ENCODE peak calls at places on chromosome 15, in ten cellular contexts. One of them, this sample, is unnamed.

GRCh38 chr15:66114863-66115425 is 138.6 kb downstream of the MEGF11 start:
- DNase-seq in NCI-H2081: no peak
- DNase-seq in A172: no peak
- DNase-seq in midbrain: no peak
- DNase-seq in caudate nucleus: no peak
- DNase-seq in amniotic epithelial cell: no peak
- DNase-seq in NCI-H526: no peak
- DNase-seq in stimulated activated naive B cell treated with anti-CD40 and anti-IgM and Interleukin-4, amounts not matched to agents 10 μg/mL and 1 μg/mL and 100 μg/mL, for 72 hours: no peak
- DNase-seq in thoracic aorta: no peak
- DNase-seq in AG04450: no peak
- DNase-seq in this sample: no peak

GRCh38 chr15:34241376-34242350 is 16.8 kb downstream of the EMC4 start:
- DNase-seq in NCI-H2081: no peak
- DNase-seq in A172: peak; percentile 46
- DNase-seq in midbrain: peak; percentile 2
- DNase-seq in caudate nucleus: no peak
- DNase-seq in amniotic epithelial cell: peak; percentile 53
- DNase-seq in NCI-H526: no peak
- DNase-seq in stimulated activated naive B cell treated with anti-CD40 and anti-IgM and Interleukin-4, amounts not matched to agents 10 μg/mL and 1 μg/mL and 100 μg/mL, for 72 hours: peak; percentile 5
- DNase-seq in thoracic aorta: no peak
- DNase-seq in AG04450: no peak
- DNase-seq in this sample: peak; percentile 8

GRCh38 chr15:83999396-84000120 is 236.0 kb upstream of the GOLGA6L4 start:
- DNase-seq in NCI-H2081: no peak
- DNase-seq in A172: peak; percentile 54
- DNase-seq in midbrain: no peak
- DNase-seq in caudate nucleus: no peak
- DNase-seq in amniotic epithelial cell: peak; percentile 73
- DNase-seq in NCI-H526: no peak
- DNase-seq in stimulated activated naive B cell treated with anti-CD40 and anti-IgM and Interleukin-4, amounts not matched to agents 10 μg/mL and 1 μg/mL and 100 μg/mL, for 72 hours: no peak
- DNase-seq in thoracic aorta: no peak
- DNase-seq in AG04450: no peak
- DNase-seq in this sample: no peak

GRCh38 chr15:99006146-99006545 is 1.4 kb downstream of the PGPEP1L start:
- DNase-seq in NCI-H2081: no peak
- DNase-seq in A172: no peak
- DNase-seq in midbrain: no peak
- DNase-seq in caudate nucleus: no peak
- DNase-seq in amniotic epithelial cell: no peak
- DNase-seq in NCI-H526: no peak
- DNase-seq in stimulated activated naive B cell treated with anti-CD40 and anti-IgM and Interleukin-4, amounts not matched to agents 10 μg/mL and 1 μg/mL and 100 μg/mL, for 72 hours: no peak
- DNase-seq in thoracic aorta: no peak
- DNase-seq in AG04450: no peak
- DNase-seq in this sample: no peak

GRCh38 chr15:25773248-25773647 is 89.9 kb downstream of the ATP10A start:
- DNase-seq in NCI-H2081: no peak
- DNase-seq in A172: no peak
- DNase-seq in midbrain: no peak
- DNase-seq in caudate nucleus: no peak
- DNase-seq in amniotic epithelial cell: no peak
- DNase-seq in NCI-H526: no peak
- DNase-seq in stimulated activated naive B cell treated with anti-CD40 and anti-IgM and Interleukin-4, amounts not matched to agents 10 μg/mL and 1 μg/mL and 100 μg/mL, for 72 hours: no peak
- DNase-seq in thoracic aorta: no peak
- DNase-seq in AG04450: no peak
- DNase-seq in this sample: no peak

GRCh38 chr15:92452143-92452542 is 58.5 kb downstream of the ST8SIA2 start:
- DNase-seq in NCI-H2081: no peak
- DNase-seq in A172: no peak
- DNase-seq in midbrain: no peak
- DNase-seq in caudate nucleus: no peak
- DNase-seq in amniotic epithelial cell: no peak
- DNase-seq in NCI-H526: no peak
- DNase-seq in stimulated activated naive B cell treated with anti-CD40 and anti-IgM and Interleukin-4, amounts not matched to agents 10 μg/mL and 1 μg/mL and 100 μg/mL, for 72 hours: no peak
- DNase-seq in thoracic aorta: no peak
- DNase-seq in AG04450: no peak
- DNase-seq in this sample: no peak

GRCh38 chr15:36294359-36294758 is 285.1 kb upstream of the CDIN1 start:
- DNase-seq in NCI-H2081: peak; percentile 19
- DNase-seq in A172: no peak
- DNase-seq in midbrain: no peak
- DNase-seq in caudate nucleus: no peak
- DNase-seq in amniotic epithelial cell: no peak
- DNase-seq in NCI-H526: no peak
- DNase-seq in stimulated activated naive B cell treated with anti-CD40 and anti-IgM and Interleukin-4, amounts not matched to agents 10 μg/mL and 1 μg/mL and 100 μg/mL, for 72 hours: no peak
- DNase-seq in thoracic aorta: no peak
- DNase-seq in AG04450: no peak
- DNase-seq in this sample: no peak

GRCh38 chr15:95169701-95170459 is 938.5 kb downstream of the MCTP2 start:
- DNase-seq in NCI-H2081: no peak
- DNase-seq in A172: no peak
- DNase-seq in midbrain: no peak
- DNase-seq in caudate nucleus: no peak
- DNase-seq in amniotic epithelial cell: peak; percentile 49
- DNase-seq in NCI-H526: no peak
- DNase-seq in stimulated activated naive B cell treated with anti-CD40 and anti-IgM and Interleukin-4, amounts not matched to agents 10 μg/mL and 1 μg/mL and 100 μg/mL, for 72 hours: no peak
- DNase-seq in thoracic aorta: no peak
- DNase-seq in AG04450: no peak
- DNase-seq in this sample: no peak

GRCh38 chr15:55196458-55197361 is at the start of gene RSL24D1:
- DNase-seq in NCI-H2081: peak; percentile 96
- DNase-seq in A172: peak; percentile 96
- DNase-seq in midbrain: peak; percentile 97
- DNase-seq in caudate nucleus: peak; percentile 62
- DNase-seq in amniotic epithelial cell: peak; percentile 99
- DNase-seq in NCI-H526: peak; percentile 98
- DNase-seq in stimulated activated naive B cell treated with anti-CD40 and anti-IgM and Interleukin-4, amounts not matched to agents 10 μg/mL and 1 μg/mL and 100 μg/mL, for 72 hours: peak; percentile 96
- DNase-seq in thoracic aorta: peak; percentile 84
- DNase-seq in AG04450: peak; percentile 97
- DNase-seq in this sample: peak; percentile 94

GRCh38 chr15:60391722-60392340 is 6.0 kb downstream of the ANXA2 start:
- DNase-seq in NCI-H2081: no peak
- DNase-seq in A172: no peak
- DNase-seq in midbrain: no peak
- DNase-seq in caudate nucleus: no peak
- DNase-seq in amniotic epithelial cell: no peak
- DNase-seq in NCI-H526: no peak
- DNase-seq in stimulated activated naive B cell treated with anti-CD40 and anti-IgM and Interleukin-4, amounts not matched to agents 10 μg/mL and 1 μg/mL and 100 μg/mL, for 72 hours: no peak
- DNase-seq in thoracic aorta: no peak
- DNase-seq in AG04450: no peak
- DNase-seq in this sample: no peak

GRCh38 chr15:41805711-41806110 is 22.2 kb upstream of the JMJD7 start:
- DNase-seq in NCI-H2081: no peak
- DNase-seq in A172: no peak
- DNase-seq in midbrain: no peak
- DNase-seq in caudate nucleus: no peak
- DNase-seq in amniotic epithelial cell: no peak
- DNase-seq in NCI-H526: no peak
- DNase-seq in stimulated activated naive B cell treated with anti-CD40 and anti-IgM and Interleukin-4, amounts not matched to agents 10 μg/mL and 1 μg/mL and 100 μg/mL, for 72 hours: no peak
- DNase-seq in thoracic aorta: no peak
- DNase-seq in AG04450: no peak
- DNase-seq in this sample: no peak

GRCh38 chr15:65903296-65904073 is 34.2 kb downstream of the RAB11A start:
- DNase-seq in NCI-H2081: no peak
- DNase-seq in A172: peak; percentile 14
- DNase-seq in midbrain: no peak
- DNase-seq in caudate nucleus: no peak
- DNase-seq in amniotic epithelial cell: peak; percentile 76
- DNase-seq in NCI-H526: no peak
- DNase-seq in stimulated activated naive B cell treated with anti-CD40 and anti-IgM and Interleukin-4, amounts not matched to agents 10 μg/mL and 1 μg/mL and 100 μg/mL, for 72 hours: no peak
- DNase-seq in thoracic aorta: no peak
- DNase-seq in AG04450: no peak
- DNase-seq in this sample: no peak

GRCh38 chr15:93467327-93467726 is 378.3 kb upstream of the RGMA start:
- DNase-seq in NCI-H2081: no peak
- DNase-seq in A172: no peak
- DNase-seq in midbrain: no peak
- DNase-seq in caudate nucleus: no peak
- DNase-seq in amniotic epithelial cell: no peak
- DNase-seq in NCI-H526: no peak
- DNase-seq in stimulated activated naive B cell treated with anti-CD40 and anti-IgM and Interleukin-4, amounts not matched to agents 10 μg/mL and 1 μg/mL and 100 μg/mL, for 72 hours: no peak
- DNase-seq in thoracic aorta: peak; percentile 47
- DNase-seq in AG04450: no peak
- DNase-seq in this sample: no peak

GRCh38 chr15:29141206-29141907 is 128.3 kb downstream of the NSMCE3 start:
- DNase-seq in NCI-H2081: no peak
- DNase-seq in A172: no peak
- DNase-seq in midbrain: no peak
- DNase-seq in caudate nucleus: no peak
- DNase-seq in amniotic epithelial cell: no peak
- DNase-seq in NCI-H526: no peak
- DNase-seq in stimulated activated naive B cell treated with anti-CD40 and anti-IgM and Interleukin-4, amounts not matched to agents 10 μg/mL and 1 μg/mL and 100 μg/mL, for 72 hours: no peak
- DNase-seq in thoracic aorta: no peak
- DNase-seq in AG04450: no peak
- DNase-seq in this sample: no peak

GRCh38 chr15:72227720-72228119 is 3.3 kb downstream of the PKM start:
- DNase-seq in NCI-H2081: no peak
- DNase-seq in A172: no peak
- DNase-seq in midbrain: no peak
- DNase-seq in caudate nucleus: no peak
- DNase-seq in amniotic epithelial cell: no peak
- DNase-seq in NCI-H526: no peak
- DNase-seq in stimulated activated naive B cell treated with anti-CD40 and anti-IgM and Interleukin-4, amounts not matched to agents 10 μg/mL and 1 μg/mL and 100 μg/mL, for 72 hours: no peak
- DNase-seq in thoracic aorta: no peak
- DNase-seq in AG04450: no peak
- DNase-seq in this sample: no peak

GRCh38 chr15:29566914-29567313 is 255.4 kb downstream of the TJP1 start:
- DNase-seq in NCI-H2081: peak; percentile 66
- DNase-seq in A172: no peak
- DNase-seq in midbrain: no peak
- DNase-seq in caudate nucleus: no peak
- DNase-seq in amniotic epithelial cell: no peak
- DNase-seq in NCI-H526: no peak
- DNase-seq in stimulated activated naive B cell treated with anti-CD40 and anti-IgM and Interleukin-4, amounts not matched to agents 10 μg/mL and 1 μg/mL and 100 μg/mL, for 72 hours: no peak
- DNase-seq in thoracic aorta: no peak
- DNase-seq in AG04450: no peak
- DNase-seq in this sample: no peak

GRCh38 chr15:83064859-83065258 is 2.2 kb downstream of the BTBD1 start:
- DNase-seq in NCI-H2081: no peak
- DNase-seq in A172: no peak
- DNase-seq in midbrain: no peak
- DNase-seq in caudate nucleus: no peak
- DNase-seq in amniotic epithelial cell: peak; percentile 40
- DNase-seq in NCI-H526: no peak
- DNase-seq in stimulated activated naive B cell treated with anti-CD40 and anti-IgM and Interleukin-4, amounts not matched to agents 10 μg/mL and 1 μg/mL and 100 μg/mL, for 72 hours: no peak
- DNase-seq in thoracic aorta: no peak
- DNase-seq in AG04450: no peak
- DNase-seq in this sample: no peak

GRCh38 chr15:68378595-68378994 is 53.4 kb downstream of the ITGA11 start:
- DNase-seq in NCI-H2081: no peak
- DNase-seq in A172: no peak
- DNase-seq in midbrain: no peak
- DNase-seq in caudate nucleus: no peak
- DNase-seq in amniotic epithelial cell: no peak
- DNase-seq in NCI-H526: no peak
- DNase-seq in stimulated activated naive B cell treated with anti-CD40 and anti-IgM and Interleukin-4, amounts not matched to agents 10 μg/mL and 1 μg/mL and 100 μg/mL, for 72 hours: no peak
- DNase-seq in thoracic aorta: no peak
- DNase-seq in AG04450: no peak
- DNase-seq in this sample: no peak

GRCh38 chr15:56533741-56534416 is 68.9 kb upstream of the MNS1 start:
- DNase-seq in NCI-H2081: no peak
- DNase-seq in A172: no peak
- DNase-seq in midbrain: no peak
- DNase-seq in caudate nucleus: no peak
- DNase-seq in amniotic epithelial cell: no peak
- DNase-seq in NCI-H526: no peak
- DNase-seq in stimulated activated naive B cell treated with anti-CD40 and anti-IgM and Interleukin-4, amounts not matched to agents 10 μg/mL and 1 μg/mL and 100 μg/mL, for 72 hours: no peak
- DNase-seq in thoracic aorta: no peak
- DNase-seq in AG04450: no peak
- DNase-seq in this sample: no peak

GRCh38 chr15:77753238-77753873 is 120.6 kb upstream of the LINGO1 start:
- DNase-seq in NCI-H2081: no peak
- DNase-seq in A172: peak; percentile 4
- DNase-seq in midbrain: peak; percentile 39
- DNase-seq in caudate nucleus: no peak
- DNase-seq in amniotic epithelial cell: peak; percentile 25
- DNase-seq in NCI-H526: no peak
- DNase-seq in stimulated activated naive B cell treated with anti-CD40 and anti-IgM and Interleukin-4, amounts not matched to agents 10 μg/mL and 1 μg/mL and 100 μg/mL, for 72 hours: no peak
- DNase-seq in thoracic aorta: no peak
- DNase-seq in AG04450: no peak
- DNase-seq in this sample: no peak

GRCh38 chr15:81146454-81146853 is 12.4 kb downstream of the CFAP161 start:
- DNase-seq in NCI-H2081: no peak
- DNase-seq in A172: no peak
- DNase-seq in midbrain: no peak
- DNase-seq in caudate nucleus: no peak
- DNase-seq in amniotic epithelial cell: no peak
- DNase-seq in NCI-H526: no peak
- DNase-seq in stimulated activated naive B cell treated with anti-CD40 and anti-IgM and Interleukin-4, amounts not matched to agents 10 μg/mL and 1 μg/mL and 100 μg/mL, for 72 hours: no peak
- DNase-seq in thoracic aorta: no peak
- DNase-seq in AG04450: no peak
- DNase-seq in this sample: no peak

GRCh38 chr15:81069356-81069755 is 64.7 kb upstream of the CFAP161 start:
- DNase-seq in NCI-H2081: no peak
- DNase-seq in A172: no peak
- DNase-seq in midbrain: no peak
- DNase-seq in caudate nucleus: no peak
- DNase-seq in amniotic epithelial cell: no peak
- DNase-seq in NCI-H526: no peak
- DNase-seq in stimulated activated naive B cell treated with anti-CD40 and anti-IgM and Interleukin-4, amounts not matched to agents 10 μg/mL and 1 μg/mL and 100 μg/mL, for 72 hours: no peak
- DNase-seq in thoracic aorta: no peak
- DNase-seq in AG04450: no peak
- DNase-seq in this sample: no peak

GRCh38 chr15:77542491-77543001 is 90.2 kb downstream of the LINGO1 start:
- DNase-seq in NCI-H2081: no peak
- DNase-seq in A172: peak; percentile 48
- DNase-seq in midbrain: no peak
- DNase-seq in caudate nucleus: no peak
- DNase-seq in amniotic epithelial cell: peak; percentile 49
- DNase-seq in NCI-H526: no peak
- DNase-seq in stimulated activated naive B cell treated with anti-CD40 and anti-IgM and Interleukin-4, amounts not matched to agents 10 μg/mL and 1 μg/mL and 100 μg/mL, for 72 hours: no peak
- DNase-seq in thoracic aorta: no peak
- DNase-seq in AG04450: no peak
- DNase-seq in this sample: no peak

GRCh38 chr15:60871152-60871551 is 357.9 kb downstream of the RORA start:
- DNase-seq in NCI-H2081: no peak
- DNase-seq in A172: no peak
- DNase-seq in midbrain: no peak
- DNase-seq in caudate nucleus: no peak
- DNase-seq in amniotic epithelial cell: no peak
- DNase-seq in NCI-H526: no peak
- DNase-seq in stimulated activated naive B cell treated with anti-CD40 and anti-IgM and Interleukin-4, amounts not matched to agents 10 μg/mL and 1 μg/mL and 100 μg/mL, for 72 hours: no peak
- DNase-seq in thoracic aorta: no peak
- DNase-seq in AG04450: no peak
- DNase-seq in this sample: no peak

GRCh38 chr15:68278345-68279217 is 1.0 kb downstream of the FEM1B start:
- DNase-seq in NCI-H2081: no peak
- DNase-seq in A172: peak; percentile 18
- DNase-seq in midbrain: peak; percentile 62
- DNase-seq in caudate nucleus: no peak
- DNase-seq in amniotic epithelial cell: peak; percentile 36
- DNase-seq in NCI-H526: peak; percentile 49
- DNase-seq in stimulated activated naive B cell treated with anti-CD40 and anti-IgM and Interleukin-4, amounts not matched to agents 10 μg/mL and 1 μg/mL and 100 μg/mL, for 72 hours: no peak
- DNase-seq in thoracic aorta: no peak
- DNase-seq in AG04450: no peak
- DNase-seq in this sample: no peak

GRCh38 chr15:70863450-70864218 is 9.7 kb upstream of the LARP6 start:
- DNase-seq in NCI-H2081: no peak
- DNase-seq in A172: peak; percentile 87
- DNase-seq in midbrain: peak; percentile 85
- DNase-seq in caudate nucleus: no peak
- DNase-seq in amniotic epithelial cell: peak; percentile 99
- DNase-seq in NCI-H526: no peak
- DNase-seq in stimulated activated naive B cell treated with anti-CD40 and anti-IgM and Interleukin-4, amounts not matched to agents 10 μg/mL and 1 μg/mL and 100 μg/mL, for 72 hours: no peak
- DNase-seq in thoracic aorta: no peak
- DNase-seq in AG04450: no peak
- DNase-seq in this sample: no peak

GRCh38 chr15:40789119-40789518 is 17.8 kb upstream of the ZFYVE19 start:
- DNase-seq in NCI-H2081: no peak
- DNase-seq in A172: no peak
- DNase-seq in midbrain: no peak
- DNase-seq in caudate nucleus: no peak
- DNase-seq in amniotic epithelial cell: no peak
- DNase-seq in NCI-H526: no peak
- DNase-seq in stimulated activated naive B cell treated with anti-CD40 and anti-IgM and Interleukin-4, amounts not matched to agents 10 μg/mL and 1 μg/mL and 100 μg/mL, for 72 hours: no peak
- DNase-seq in thoracic aorta: no peak
- DNase-seq in AG04450: no peak
- DNase-seq in this sample: no peak